ENCODE peak calls at places on chromosomes 16 and 17, in four cellular contexts. F is lower lobe of right lung; B is GM12878; Y is activated CD4-positive, alpha-beta T cell treated with anti-CD3 and anti-CD28 coated beads, Interleukin-2, amount 10 ng/mL, durations not matched to agents 7 days and 5 days. E is an unnamed sample.

GRCh38 chr17:72804949-72805348 is 287.5 kb downstream of the SLC39A11 start:
- DNase-seq in F (no peak), B (no peak), Y (no peak), E (no peak)

GRCh38 chr17:47844814-47845453 is 3.9 kb upstream of the SCRN2 start:
- DNase-seq in F (no peak), B (no peak), Y (no peak), E (no peak)

GRCh38 chr16:81582655-81583441 is 138.2 kb downstream of the CMIP start:
- DNase-seq in F (no peak), B (no peak), Y (no peak), E (no peak)

GRCh38 chr17:77296769-77297409 is 156.1 kb downstream of the SEC14L1 start:
- DNase-seq in F (no peak), B (no peak), Y (no peak), E (no peak)

GRCh38 chr17:30363715-30364202 is 15.0 kb upstream of the CPD start:
- DNase-seq in F (no peak), B (peak; percentile 99), Y (peak; percentile 80), E (peak; percentile 94)

GRCh38 chr16:1433263-1433560 is 2.3 kb downstream of the PERCC1 start:
- DNase-seq in F (no peak), B (no peak), Y (no peak), E (no peak)

GRCh38 chr17:18148586-18148985 is 35.0 kb upstream of the ALKBH5 start:
- DNase-seq in F (no peak), B (no peak), Y (no peak), E (no peak)

GRCh38 chr17:78806451-78806850 is 24.4 kb upstream of the CYTH1 start:
- DNase-seq in F (no peak), B (no peak), Y (peak; percentile 74), E (no peak)

GRCh38 chr16:80198265-80198994 is 342.4 kb upstream of the DYNLRB2 start:
- DNase-seq in F (no peak), B (no peak), Y (no peak), E (no peak)

GRCh38 chr16:53816211-53816610 is 112.3 kb downstream of the FTO start:
- DNase-seq in F (no peak), B (no peak), Y (no peak), E (no peak)